ENCODE peak calls at places on chromosomes 6 and 20, in four cellular contexts. E, O, D and J are unnamed samples. For H3K36me3, the result is how much of the 10 kb centered on the place peaks cover.

GRCh38 chr20:23493172-23493772 is 2.4 kb downstream of the CST8 start:
- DNase-seq in E (no peak), O (no peak), D (no peak), J (no peak)

GRCh38 chr6:134317471-134318131 is at the start of gene SGK1:
- DNase-seq in E (no peak), O (peak), D (no peak), J (peak)

GRCh38 chr6:72580281-72580940 is 41.5 kb upstream of the KCNQ5 start:
- DNase-seq in E (no peak), O (no peak), D (no peak), J (peak)

GRCh38 chr6:146200136-146200708 is 171.4 kb downstream of the GRM1 start:
- DNase-seq in E (no peak), O (no peak), D (no peak), J (no peak)

GRCh38 chr6:49540614-49541013 is 9.9 kb upstream of the C6orf141 start:
- DNase-seq in E (no peak), O (no peak), D (no peak), J (no peak)

GRCh38 chr20:18004389-18005031 is 35.7 kb downstream of the MGME1 start:
- DNase-seq in E (no peak), O (no peak), D (no peak), J (peak)

GRCh38 chr6:137210903-137211302 is 8.3 kb downstream of the IFNGR1 start:
- DNase-seq in E (no peak), O (peak), D (no peak), J (no peak)

GRCh38 chr6:155330133-155330734 is 15.9 kb upstream of the TFB1M start:
- DNase-seq in E (no peak), O (no peak), D (no peak), J (no peak)

GRCh38 chr20:12614764-12615163 is 394.0 kb upstream of the SPTLC3 start:
- DNase-seq in E (no peak), O (no peak), D (no peak), J (no peak)

GRCh38 chr6:16338577-16339262 is 100.3 kb downstream of the GMPR start:
- DNase-seq in E (no peak), O (peak), D (peak), J (peak)

DNA sequence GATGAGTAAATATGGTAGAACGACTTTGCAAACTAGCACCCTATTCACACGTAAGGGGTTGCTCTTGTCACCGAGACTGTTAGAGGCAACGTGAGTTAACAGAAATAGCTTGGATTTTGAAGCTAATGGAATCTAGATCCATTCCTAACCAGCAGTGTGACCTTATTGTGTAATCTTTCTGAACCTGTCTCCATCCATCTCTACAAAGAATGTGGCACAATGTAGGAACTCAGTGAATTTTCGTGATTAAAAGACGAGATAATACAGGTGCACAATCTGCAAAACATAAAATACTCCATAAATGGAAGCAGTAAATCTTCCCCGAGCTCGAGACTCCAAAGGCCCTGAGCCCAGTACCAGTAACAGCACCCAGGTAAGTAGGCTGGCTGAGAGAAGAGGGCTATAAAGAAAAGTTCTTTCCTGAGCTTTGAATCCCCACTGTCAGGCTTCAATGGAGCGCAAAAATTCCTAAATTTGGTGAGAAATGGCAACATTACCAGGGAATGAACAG is 801 bp upstream of the KIFC1 start:
- DNase-seq in E (no peak), O (no peak), D (no peak), J (no peak)
- TF ChIP-seq POLR2A in E (no peak), O (no peak), D (no peak), J (no peak)

DNA sequence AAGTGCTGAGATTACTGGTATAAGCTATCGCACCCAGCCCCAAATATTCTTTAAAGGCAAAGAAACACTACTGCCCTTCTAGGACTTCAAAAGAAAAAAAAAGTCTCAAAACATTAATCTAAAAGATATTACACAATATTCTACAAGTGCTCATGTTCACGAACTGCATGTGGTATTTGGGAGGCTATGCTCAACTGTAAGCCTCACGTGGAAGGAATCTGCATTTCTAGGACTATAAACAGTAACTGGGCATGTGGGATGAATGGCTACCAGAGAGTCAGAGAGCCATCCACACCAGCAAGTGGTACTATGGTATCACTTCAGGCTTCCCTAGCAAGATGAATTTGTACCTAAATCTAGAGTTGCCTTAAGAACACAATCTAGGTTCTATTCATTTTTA is 50.0 kb downstream of the FKBP5 start:
- DNase-seq in E (no peak), O (no peak), D (no peak), J (no peak)
- H3K36me3 ChIP-seq in E (under half), O (half or more), D (half or more), J (under half)

GRCh38 chr20:2708073-2708415 is 15.5 kb downstream of the EBF4 start:
- DNase-seq in E (no peak), O (no peak), D (no peak), J (no peak)
- TF ChIP-seq POLR2A in E (no peak), O (no peak), D (no peak), J (no peak)

GRCh38 chr20:63277466-63278272 is 5.1 kb downstream of the ARFGAP1 start:
- DNase-seq in E (no peak), O (no peak), D (no peak), J (no peak)
- H3K36me3 ChIP-seq in E (under half), O (half or more), D (half or more), J (under half)

DNA sequence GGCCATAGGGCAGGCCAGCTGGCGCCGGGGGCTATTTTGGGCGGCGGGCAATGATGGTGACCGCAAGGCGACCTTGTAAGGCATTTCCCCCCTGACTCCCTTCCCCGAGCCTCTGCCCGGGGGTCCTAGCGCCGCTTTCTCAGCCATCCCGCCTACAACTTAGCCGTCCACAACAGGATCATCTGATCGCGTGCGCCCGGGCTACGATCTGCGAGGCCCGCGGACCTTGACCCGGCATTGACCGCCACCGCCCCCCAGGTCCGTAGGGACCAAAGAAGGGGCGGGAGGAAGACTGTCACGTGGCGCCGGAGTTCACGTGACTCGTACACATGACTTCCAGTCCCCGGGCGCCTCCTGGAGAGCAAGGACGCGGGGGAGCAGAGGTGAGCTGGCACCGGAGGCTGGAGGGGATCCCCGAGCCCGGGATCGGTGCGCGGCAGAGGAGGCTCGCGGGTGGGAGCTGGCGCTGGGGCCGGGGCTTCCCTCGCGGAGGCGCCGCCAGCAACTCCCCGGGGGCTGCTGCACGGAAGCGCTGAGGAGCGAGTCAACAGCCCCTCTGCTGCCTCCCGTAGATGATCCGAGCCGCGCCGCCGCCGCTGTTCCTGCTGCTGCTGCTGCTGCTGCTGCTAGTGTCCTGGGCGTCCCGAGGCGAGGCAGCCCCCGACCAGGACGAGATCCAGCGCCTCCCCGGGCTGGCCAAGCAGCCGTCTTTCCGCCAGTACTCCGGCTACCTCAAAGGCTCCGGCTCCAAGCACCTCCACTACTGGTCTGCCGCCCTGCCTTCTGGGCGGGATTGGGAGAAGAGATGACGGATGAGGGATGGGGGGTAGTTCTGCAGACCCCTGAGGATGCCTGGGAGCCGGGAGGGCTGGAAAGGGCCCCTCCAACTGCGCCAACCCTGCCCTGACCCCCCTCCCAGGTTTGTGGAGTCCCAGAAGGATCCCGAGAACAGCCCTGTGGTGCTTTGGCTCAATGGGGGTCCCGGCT is at the start of the genes CTSA and NEURL2:
- DNase-seq in E (peak), O (peak), D (peak), J (peak)
- TF ChIP-seq POLR2A in E (peak), O (peak), D (no peak), J (peak)

DNA sequence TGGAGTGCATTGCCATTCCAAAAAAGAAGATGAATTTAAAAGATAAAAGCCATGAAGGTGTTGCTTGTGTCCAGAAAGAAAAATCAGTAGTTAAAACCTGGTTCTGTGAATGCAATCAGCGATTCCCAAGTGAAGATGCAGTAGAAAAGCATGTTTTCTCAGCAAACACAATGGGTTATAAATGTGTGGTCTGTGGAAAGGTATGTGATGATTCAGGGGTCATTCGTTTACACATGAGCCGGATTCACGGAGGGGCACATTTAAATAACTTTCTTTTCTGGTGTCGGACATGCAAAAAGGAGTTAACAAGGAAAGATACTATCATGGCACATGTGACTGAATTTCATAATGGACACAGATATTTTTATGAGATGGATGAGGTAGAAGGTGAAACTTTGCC is 24.7 kb upstream of the BAG2 start:
- DNase-seq in E (no peak), O (no peak), D (no peak), J (no peak)
- H3K36me3 ChIP-seq in E (under half), O (half or more), D (half or more), J (under half)

GRCh38 chr6:68042339-68043121 is 592.6 kb upstream of the ADGRB3 start:
- DNase-seq in E (no peak), O (no peak), D (no peak), J (no peak)

GRCh38 chr6:68038815-68039408 is 596.2 kb upstream of the ADGRB3 start:
- DNase-seq in E (no peak), O (no peak), D (no peak), J (no peak)

GRCh38 chr6:68040780-68041179 is 594.3 kb upstream of the ADGRB3 start:
- DNase-seq in E (no peak), O (no peak), D (no peak), J (no peak)

GRCh38 chr6:68039641-68040311 is 595.3 kb upstream of the ADGRB3 start:
- DNase-seq in E (no peak), O (no peak), D (no peak), J (no peak)

DNA sequence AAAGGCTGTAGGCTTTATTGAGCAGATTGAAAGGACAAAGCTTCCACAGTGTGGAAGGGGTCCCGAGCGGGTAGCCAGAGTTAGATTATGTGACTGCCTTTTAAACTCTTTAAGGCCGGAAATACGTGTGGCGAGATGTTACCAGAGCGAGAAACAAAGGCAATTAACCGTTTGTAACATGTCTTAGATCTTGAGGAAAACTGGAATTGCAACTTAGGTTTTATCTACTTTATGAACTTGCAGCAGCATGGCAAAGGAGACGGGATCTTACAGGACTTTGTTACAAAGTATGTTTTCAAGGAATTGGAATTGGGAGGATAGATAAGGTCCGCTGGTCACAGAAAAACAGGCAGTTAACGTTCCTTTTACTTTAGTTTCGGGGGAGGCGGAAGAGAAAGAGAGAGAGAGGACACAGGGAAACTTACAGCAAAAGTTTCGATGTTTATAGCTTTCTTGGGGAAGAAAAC is 594.7 kb upstream of the ADGRB3 start:
- DNase-seq in E (no peak), O (no peak), D (no peak), J (no peak)
- TF ChIP-seq POLR2A in E (no peak), O (no peak), D (no peak), J (no peak)

GRCh38 chr6:38157905-38158304 is 338.4 kb downstream of the ZFAND3 start:
- DNase-seq in E (no peak), O (no peak), D (no peak), J (no peak)

GRCh38 chr6:38155144-38155543 is 335.6 kb downstream of the ZFAND3 start:
- DNase-seq in E (no peak), O (no peak), D (no peak), J (no peak)

GRCh38 chr6:38158762-38159350 is 339.3 kb downstream of the ZFAND3 start:
- DNase-seq in E (no peak), O (no peak), D (no peak), J (no peak)

GRCh38 chr6:38155576-38156204 is 336.2 kb downstream of the ZFAND3 start:
- DNase-seq in E (no peak), O (no peak), D (no peak), J (peak)

GRCh38 chr6:38156818-38157565 is 337.5 kb downstream of the ZFAND3 start:
- DNase-seq in E (no peak), O (no peak), D (no peak), J (no peak)
- H3K36me3 ChIP-seq in E (under half), O (half or more), D (under half), J (under half)

DNA sequence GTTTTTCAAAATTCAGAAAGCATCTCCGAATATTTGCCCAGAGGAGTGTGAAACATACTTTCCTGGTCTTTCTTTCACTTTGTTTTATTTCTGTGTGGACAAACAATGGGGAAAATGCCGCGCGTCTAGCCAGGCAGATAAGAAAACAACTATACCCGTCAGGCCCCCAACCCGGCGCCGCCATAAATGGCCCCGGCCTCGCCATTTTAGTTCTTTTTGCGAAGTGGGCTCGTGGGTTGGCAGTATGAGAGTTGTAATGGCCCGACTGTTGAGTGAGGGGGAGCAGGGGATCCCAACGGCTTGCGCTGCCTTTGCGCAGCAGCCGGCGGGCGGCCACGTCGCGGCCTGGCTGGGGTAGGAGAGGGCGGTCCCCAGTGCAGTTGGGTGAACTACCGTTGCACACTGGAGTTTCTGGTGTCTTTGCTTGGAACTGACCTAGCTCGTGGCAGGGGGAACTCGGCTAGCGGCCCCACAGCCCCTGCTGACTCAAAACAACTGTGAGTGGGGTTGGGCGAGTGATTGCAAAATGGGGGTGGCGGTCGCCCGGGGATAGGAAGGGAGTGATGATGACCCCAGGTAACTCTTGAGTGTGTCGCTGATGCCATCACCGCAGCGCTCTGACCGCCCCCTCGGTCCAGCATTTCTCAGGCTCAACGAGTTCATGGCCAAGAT is 7.3 kb downstream of the HSPA1B start:
- DNase-seq in E (no peak), O (peak), D (peak), J (peak)
- TF ChIP-seq POLR2A in E (peak), O (no peak), D (no peak), J (peak)